ENCODE peak calls at places on chromosome 19, in ten cellular contexts. G, X, J, Y, P, U, R, B, S and W are unnamed samples.

GRCh38 chr19:44192127-44192526 is 20.2 kb upstream of the ZNF227 start:
- DNase-seq in B (no peak), J (no peak), X (no peak), S (no peak), P (no peak), G (no peak), U (no peak), Y (no peak), R (no peak), W (no peak)

GRCh38 chr19:3034845-3035541 is 5.9 kb upstream of the TLE2 start:
- DNase-seq in U (no peak), B (no peak), P (peak; percentile 64), Y (peak; percentile 20), X (no peak), G (peak; percentile 19), J (peak; percentile 48), S (no peak), R (peak; percentile 51), W (peak; percentile 62)

GRCh38 chr19:10226376-10227214 is 4.5 kb downstream of the S1PR2 start:
- DNase-seq in J (no peak), P (peak; percentile 58), Y (peak; percentile 74), X (no peak), U (no peak), R (no peak), G (no peak), S (peak; percentile 84), B (no peak), W (peak; percentile 86)

GRCh38 chr19:54029930-54030490 is 33.7 kb downstream of the VSTM1 start:
- DNase-seq in U (no peak), Y (peak; percentile 56), R (peak; percentile 65), P (peak; percentile 53), J (peak; percentile 31), X (peak; percentile 26), G (peak; percentile 85), S (peak; percentile 48), B (peak; percentile 49), W (peak; percentile 80)

GRCh38 chr19:38736036-38736412 is 8.2 kb downstream of the CAPN12 start:
- DNase-seq in X (peak; percentile 65), P (peak; percentile 69), R (peak; percentile 64), U (peak; percentile 64), Y (peak; percentile 70), B (no peak), J (peak; percentile 43), G (peak; percentile 52), S (no peak), W (peak; percentile 89)

GRCh38 chr19:580274-580835 is 8.0 kb downstream of the BSG start:
- DNase-seq in S (no peak), P (no peak), U (no peak), G (no peak), J (no peak), Y (no peak), B (no peak), X (no peak), R (no peak), W (no peak)

GRCh38 chr19:46925548-46925950 is 64.8 kb downstream of the ARHGAP35 start:
- DNase-seq in U (no peak), R (no peak), P (peak; percentile 51), G (peak; percentile 63), Y (peak; percentile 72), X (no peak), J (no peak), B (no peak), S (no peak), W (peak; percentile 77)

GRCh38 chr19:47005873-47006272 is 13.8 kb upstream of the NPAS1 start:
- DNase-seq in R (no peak), Y (peak; percentile 50), G (peak; percentile 30), J (no peak), X (no peak), S (no peak), U (no peak), P (no peak), B (peak; percentile 37), W (no peak)

GRCh38 chr19:1811472-1811894 is 593 bp downstream of the ATP8B3 start:
- DNase-seq in X (peak; percentile 2), G (peak; percentile 58), U (no peak), P (peak; percentile 82), B (peak; percentile 66), Y (peak; percentile 71), J (no peak), S (peak; percentile 70), R (peak; percentile 62), W (peak; percentile 87)

GRCh38 chr19:33394006-33394722 is 20.7 kb downstream of the CEBPG start:
- DNase-seq in G (no peak), Y (no peak), U (no peak), P (no peak), J (no peak), S (peak; percentile 87), R (no peak), B (peak; percentile 92), X (no peak), W (no peak)

GRCh38 chr19:27745978-27746542 is 1466.9 kb downstream of the UQCRFS1 start:
- DNase-seq in Y (peak; percentile 7), R (no peak), S (no peak), P (no peak), G (no peak), B (no peak), U (no peak), X (no peak), J (no peak), W (no peak)

GRCh38 chr19:45906221-45906620 is 3.8 kb upstream of the MYPOP start:
- DNase-seq in J (no peak), X (no peak), Y (no peak), U (no peak), R (no peak), G (no peak), S (no peak), P (no peak), B (peak; percentile 18), W (no peak)